ENCODE peak calls at places on chromosomes 3 and 15, in four cellular contexts. O is NCI-H2081, P is prostate gland, C is NCI-H1092 treated with DMSO at 0.1 percent for 48 hours. J is an unnamed sample.

GRCh38 chr3:161217496-161217895 is 3.6 kb upstream of the NMD3 start:
- DNase-seq in O (no peak), P (no peak), C (no peak), J (no peak)

GRCh38 chr15:75347222-75348033 is 589 bp downstream of the NEIL1 start:
- DNase-seq in O (peak; percentile 15), P (peak; percentile 61), C (no peak), J (peak; percentile 76)

GRCh38 chr15:39746176-39746575 is 36.5 kb downstream of the FSIP1 start:
- DNase-seq in O (no peak), P (no peak), C (no peak), J (no peak)

GRCh38 chr3:113018461-113019181 is 27.8 kb downstream of the GTPBP8 start:
- DNase-seq in O (no peak), P (no peak), C (peak; percentile 2), J (no peak)

GRCh38 chr3:179956416-179956830 is 80.3 kb downstream of the PEX5L start:
- DNase-seq in O (no peak), P (no peak), C (no peak), J (no peak)

GRCh38 chr15:77027111-77027696 is 32.3 kb downstream of the PSTPIP1 start:
- DNase-seq in O (no peak), P (no peak), C (no peak), J (no peak)

GRCh38 chr15:89662893-89663673 is 7.8 kb upstream of the KIF7 start:
- DNase-seq in O (no peak), P (no peak), C (no peak), J (no peak)

GRCh38 chr3:140298043-140298442 is 363.1 kb downstream of the CLSTN2 start:
- DNase-seq in O (no peak), P (no peak), C (no peak), J (no peak)

GRCh38 chr3:177647876-177648275 is 450.6 kb upstream of the TBL1XR1 start:
- DNase-seq in O (no peak), P (no peak), C (peak; percentile 89), J (peak; percentile 20)

GRCh38 chr3:105503191-105503593 is 136.5 kb downstream of the ALCAM start:
- DNase-seq in O (no peak), P (no peak), C (peak; percentile 80), J (no peak)

GRCh38 chr3:185718736-185719456 is 105.9 kb downstream of the IGF2BP2 start:
- DNase-seq in O (no peak), P (no peak), C (no peak), J (no peak)

GRCh38 chr3:13880811-13881156 is 913 bp upstream of the WNT7A start:
- DNase-seq in O (no peak), P (no peak), C (no peak), J (no peak)

GRCh38 chr15:54119056-54119455 is 140.8 kb downstream of the UNC13C start:
- DNase-seq in O (no peak), P (no peak), C (no peak), J (no peak)

GRCh38 chr15:62444104-62445027 is 279.3 kb upstream of the C2CD4B start:
- DNase-seq in O (no peak), P (no peak), C (no peak), J (no peak)

GRCh38 chr3:71978150-71978721 is 193.3 kb upstream of the PROK2 start:
- DNase-seq in O (no peak), P (no peak), C (no peak), J (no peak)

GRCh38 chr3:9781551-9781950 is 10.7 kb downstream of the TADA3 start:
- DNase-seq in O (no peak), P (no peak), C (no peak), J (no peak)

GRCh38 chr3:38111201-38111600 is 25.7 kb downstream of the ACAA1 start:
- DNase-seq in O (no peak), P (no peak), C (no peak), J (no peak)

J was measured in G401.